ENCODE peak calls at places on chromosomes 4 and X, in six cellular contexts. L, I, H, C, T and M are unnamed samples.

GRCh38 chr4:12403175-12403574 is 974.5 kb upstream of the HS3ST1 start:
- DNase-seq in L (no peak), I (no peak), H (no peak), C (no peak), T (no peak), M (no peak)

GRCh38 chrX:50456712-50457484 is 13.7 kb downstream of the DGKK start:
- DNase-seq in L (no peak), I (no peak), H (no peak), C (no peak), T (no peak), M (no peak)

GRCh38 chr4:140622333-140622958 is 53.7 kb upstream of the UCP1 start:
- DNase-seq in L (no peak), I (no peak), H (no peak), C (no peak), T (no peak), M (no peak)

GRCh38 chr4:95219109-95219508 is 329.7 kb downstream of the UNC5C start:
- DNase-seq in L (no peak), I (no peak), H (no peak), C (no peak), T (no peak), M (no peak)

GRCh38 chrX:134512566-134512965 is 52.6 kb downstream of the HPRT1 start:
- DNase-seq in L (no peak), I (no peak), H (no peak), C (no peak), T (no peak), M (no peak)

GRCh38 chr4:176043838-176044588 is 21.6 kb upstream of the WDR17 start:
- DNase-seq in L (no peak), I (no peak), H (no peak), C (no peak), T (no peak), M (no peak)

GRCh38 chr4:128513664-128514484 is 226.3 kb upstream of the PGRMC2 start:
- DNase-seq in L (no peak), I (no peak), H (no peak), C (no peak), T (no peak), M (no peak)

GRCh38 chrX:132810964-132811712 is 147.3 kb downstream of the HS6ST2 start:
- DNase-seq in L (no peak), I (no peak), H (no peak), C (no peak), T (no peak), M (no peak)

GRCh38 chrX:43968347-43968746 is 4.8 kb downstream of the NDP start:
- DNase-seq in L (no peak), I (no peak), H (no peak), C (no peak), T (no peak), M (no peak)

GRCh38 chr4:141759796-141760425 is 123.5 kb downstream of the IL15 start:
- DNase-seq in L (no peak), I (no peak), H (no peak), C (no peak), T (no peak), M (no peak)

GRCh38 chrX:38561951-38562719 is 793 bp downstream of the TSPAN7 start:
- DNase-seq in L (no peak), I (peak), H (peak), C (no peak), T (peak), M (peak)

GRCh38 chrX:120562569-120562926 is 1.8 kb upstream of the CUL4B start:
- DNase-seq in L (no peak), I (no peak), H (no peak), C (no peak), T (peak), M (no peak)

GRCh38 chrX:107747596-107748161 is 27.9 kb downstream of the TSC22D3 start:
- DNase-seq in L (no peak), I (peak), H (no peak), C (peak), T (peak), M (no peak)

GRCh38 chrX:68851082-68851481 is 22.3 kb downstream of the EFNB1 start:
- DNase-seq in L (no peak), I (no peak), H (no peak), C (no peak), T (no peak), M (no peak)

GRCh38 chrX:148574247-148574973 is 74.0 kb downstream of the AFF2 start:
- DNase-seq in L (no peak), I (no peak), H (no peak), C (no peak), T (no peak), M (no peak)

GRCh38 chr4:74619931-74620702 is 174.2 kb downstream of the BTC start:
- DNase-seq in L (no peak), I (no peak), H (no peak), C (no peak), T (no peak), M (no peak)

GRCh38 chr4:170214731-170215130 is 125.0 kb upstream of the AADAT start:
- DNase-seq in L (no peak), I (no peak), H (no peak), C (no peak), T (no peak), M (no peak)

GRCh38 chr4:112765317-112765989 is 128.5 kb downstream of the LARP7 start:
- DNase-seq in L (no peak), I (peak), H (no peak), C (no peak), T (no peak), M (no peak)

GRCh38 chr4:153579872-153580271 is 104.2 kb upstream of the TLR2 start:
- DNase-seq in L (no peak), I (no peak), H (no peak), C (no peak), T (no peak), M (no peak)

GRCh38 chr4:166838975-166839614 is 395.2 kb downstream of the SPOCK3 start:
- DNase-seq in L (no peak), I (no peak), H (no peak), C (no peak), T (no peak), M (no peak)

GRCh38 chrX:123833387-123833786 is 26.5 kb upstream of the XIAP start:
- DNase-seq in L (no peak), I (peak), H (no peak), C (peak), T (peak), M (peak)

GRCh38 chr4:26426892-26427291 is 63.4 kb downstream of the CCKAR start:
- DNase-seq in L (no peak), I (no peak), H (no peak), C (no peak), T (no peak), M (no peak)

GRCh38 chr4:86596802-86597201 is 2.7 kb downstream of the PTPN13 start:
- DNase-seq in L (no peak), I (no peak), H (no peak), C (no peak), T (no peak), M (no peak)

GRCh38 chr4:68963389-68963788 is 11.8 kb upstream of the UGT2A3 start:
- DNase-seq in L (no peak), I (no peak), H (no peak), C (no peak), T (no peak), M (no peak)

GRCh38 chrX:110145854-110146253 is 142.9 kb downstream of the TMEM164 start:
- DNase-seq in L (no peak), I (no peak), H (no peak), C (no peak), T (no peak), M (no peak)

GRCh38 chrX:119093991-119094741 is 21.4 kb downstream of the CT47C1 start:
- DNase-seq in L (no peak), I (no peak), H (no peak), C (no peak), T (no peak), M (no peak)

GRCh38 chr4:39464886-39465501 is 6.1 kb downstream of the LIAS start:
- DNase-seq in L (no peak), I (no peak), H (no peak), C (no peak), T (no peak), M (no peak)

GRCh38 chr4:38106301-38106700 is 146.1 kb downstream of the PTTG2 start:
- DNase-seq in L (no peak), I (no peak), H (no peak), C (no peak), T (no peak), M (no peak)

GRCh38 chr4:186854256-186854655 is 130.6 kb upstream of the FAT1 start:
- DNase-seq in L (no peak), I (no peak), H (no peak), C (no peak), T (no peak), M (no peak)

GRCh38 chr4:125739760-125740159 is 425.0 kb downstream of the FAT4 start:
- DNase-seq in L (no peak), I (no peak), H (peak), C (no peak), T (peak), M (no peak)

GRCh38 chr4:182818926-182819730 is 98.1 kb downstream of the DCTD start:
- DNase-seq in L (no peak), I (no peak), H (no peak), C (no peak), T (no peak), M (no peak)

GRCh38 chr4:156581282-156581681 is 390.3 kb downstream of the PDGFC start:
- DNase-seq in L (no peak), I (no peak), H (no peak), C (no peak), T (no peak), M (no peak)

GRCh38 chrX:48992341-48992740 is 9.7 kb downstream of the GRIPAP1 start:
- DNase-seq in L (no peak), I (no peak), H (no peak), C (no peak), T (no peak), M (no peak)

GRCh38 chr4:151865327-151865726 is 104.5 kb upstream of the GATB start:
- DNase-seq in L (no peak), I (no peak), H (peak), C (peak), T (peak), M (peak)

GRCh38 chr4:102525099-102525498 is 23.9 kb downstream of the NFKB1 start:
- DNase-seq in L (no peak), I (no peak), H (no peak), C (no peak), T (no peak), M (no peak)

GRCh38 chr4:36322921-36323354 is 41.5 kb downstream of the DTHD1 start:
- DNase-seq in L (no peak), I (no peak), H (no peak), C (no peak), T (no peak), M (no peak)

GRCh38 chrX:1118572-1119199 is 93.8 kb downstream of the CRLF2 start:
- DNase-seq in L (no peak), I (no peak), H (no peak), C (no peak), T (no peak), M (no peak)
- TF ChIP-seq CTCF in L (no peak), I (no peak), H (no peak), C (no peak), T (no peak), M (no peak)

GRCh38 chrX:125132274-125132673 is 187.4 kb upstream of the TEX13C start:
- DNase-seq in L (no peak), I (peak), H (no peak), C (no peak), T (no peak), M (no peak)
- TF ChIP-seq CTCF in L (no peak), I (peak), H (no peak), C (no peak), T (no peak), M (no peak)

GRCh38 chr4:48905363-48906015 is 1.1 kb downstream of the OCIAD2 start:
- DNase-seq in L (no peak), I (no peak), H (no peak), C (no peak), T (no peak), M (peak)
- TF ChIP-seq CTCF in L (no peak), I (no peak), H (no peak), C (no peak), T (no peak), M (no peak)

GRCh38 chr4:5979981-5980380 is 38.2 kb downstream of the C4orf50 start:
- DNase-seq in L (peak), I (peak), H (no peak), C (no peak), T (no peak), M (no peak)
- TF ChIP-seq CTCF in L (no peak), I (peak), H (peak), C (no peak), T (peak), M (no peak)

DNA sequence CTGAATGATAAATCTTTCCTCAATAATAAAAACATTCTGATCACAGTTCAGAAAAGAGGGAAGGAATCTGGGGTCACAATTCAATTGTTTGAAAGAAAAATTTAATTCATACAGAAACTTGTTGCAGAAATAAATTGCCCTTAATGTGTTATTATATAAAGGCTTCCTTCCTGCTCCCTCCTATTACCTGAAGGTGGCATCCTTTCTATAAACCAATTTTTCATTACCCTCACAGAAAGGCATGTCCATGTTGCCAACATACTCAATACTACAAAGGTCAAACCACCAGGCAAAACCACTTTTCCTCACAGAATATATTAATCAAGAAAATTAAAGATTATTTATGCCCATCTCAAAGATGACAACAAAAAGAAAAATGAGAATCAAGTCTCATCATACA is 194.3 kb upstream of the CT83 start:
- DNase-seq in L (no peak), I (no peak), H (no peak), C (no peak), T (no peak), M (no peak)
- TF ChIP-seq CTCF in L (no peak), I (no peak), H (no peak), C (no peak), T (no peak), M (no peak)

DNA sequence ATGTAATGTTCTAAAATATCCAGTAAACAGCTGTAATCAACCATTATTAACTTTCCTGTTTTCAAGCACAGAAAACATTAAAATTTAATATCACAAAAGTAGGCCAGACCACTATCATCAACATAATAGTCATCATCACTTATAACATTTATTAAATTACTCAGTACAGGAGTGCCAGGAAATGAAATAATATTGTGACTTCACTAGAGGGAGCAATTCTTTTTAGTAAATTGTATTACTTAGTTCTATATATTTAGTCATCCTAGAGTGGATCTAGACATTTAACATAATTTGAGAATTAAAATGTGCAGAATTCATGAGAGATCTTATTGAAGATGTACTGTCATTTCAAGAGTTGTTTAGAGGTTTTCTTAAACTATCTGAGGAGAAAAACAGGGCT is 33.6 kb downstream of the PITX2 start:
- DNase-seq in L (no peak), I (no peak), H (no peak), C (no peak), T (no peak), M (no peak)
- TF ChIP-seq CTCF in L (no peak), I (peak), H (peak), C (no peak), T (no peak), M (no peak)

GRCh38 chr4:7559741-7560376 is 125.1 kb upstream of the PSAPL1 start:
- DNase-seq in L (no peak), I (no peak), H (no peak), C (no peak), T (no peak), M (no peak)
- TF ChIP-seq CTCF in L (no peak), I (no peak), H (no peak), C (no peak), T (no peak), M (no peak)